ENCODE peak calls at places on chromosomes 4 and X, in nine cellular contexts. X is astrocyte of the spinal cord, B is choroid plexus epithelial cell, H is HCT116, I is WTC11, A is right lobe of liver, T is foreskin fibroblast, N is uterus, M is sigmoid colon. K is an unnamed sample.

GRCh38 chr4:3315566-3315965 is 22.7 kb downstream of the RGS12 start:
- DNase-seq in X (no peak), B (no peak), H (no peak), I (no peak), A (peak; percentile 33), T (no peak), N (no peak), M (no peak), K (no peak)

GRCh38 chr4:28277931-28278330 is 1417.3 kb downstream of the STIM2 start:
- DNase-seq in X (no peak), B (no peak), H (no peak), I (no peak), A (no peak), T (no peak), N (no peak), M (no peak), K (no peak)

GRCh38 chr4:6184169-6184568 is 16.2 kb downstream of the JAKMIP1 start:
- DNase-seq in X (no peak), B (no peak), H (no peak), I (no peak), A (no peak), T (no peak), N (no peak), M (no peak), K (no peak)

GRCh38 chrX:49930046-49930445 is 7.7 kb downstream of the CLCN5 start:
- DNase-seq in X (no peak), B (peak; percentile 60), H (no peak), I (no peak), A (no peak), T (peak; percentile 32), N (no peak), M (no peak), K (peak; percentile 52)

GRCh38 chrX:116238866-116239265 is 68.3 kb downstream of the AGTR2 start:
- DNase-seq in X (no peak), B (no peak), H (no peak), I (no peak), A (no peak), T (no peak), N (no peak), M (no peak), K (no peak)

GRCh38 chr4:36269116-36269515 is 12.3 kb upstream of the DTHD1 start:
- DNase-seq in X (no peak), B (no peak), H (no peak), I (no peak), A (no peak), T (no peak), N (no peak), M (no peak), K (peak; percentile 10)

GRCh38 chr4:8685831-8686230 is 93.3 kb downstream of the CPZ start:
- DNase-seq in X (no peak), B (no peak), H (no peak), I (peak; percentile 2), A (no peak), T (no peak), N (no peak), M (peak; percentile 38), K (no peak)

GRCh38 chr4:91092398-91092955 is 965.3 kb downstream of the CCSER1 start:
- DNase-seq in X (no peak), B (peak; percentile 10), H (no peak), I (no peak), A (no peak), T (no peak), N (no peak), M (no peak), K (no peak)

GRCh38 chrX:10156199-10157031 is at the start of gene CLCN4:
- DNase-seq in X (no peak), B (peak; percentile 56), H (peak; percentile 10), I (peak; percentile 58), A (peak; percentile 86), T (peak; percentile 66), N (peak; percentile 30), M (peak; percentile 65), K (peak; percentile 58)

GRCh38 chr4:80213117-80213815 is 16.0 kb downstream of the PRDM8 start:
- DNase-seq in X (peak; percentile 49), B (peak; percentile 68), H (no peak), I (no peak), A (no peak), T (peak; percentile 78), N (no peak), M (no peak), K (no peak)

GRCh38 chr4:78244691-78245485 is 187.8 kb downstream of the FRAS1 start:
- DNase-seq in X (no peak), B (no peak), H (no peak), I (no peak), A (no peak), T (peak; percentile 59), N (no peak), M (no peak), K (no peak)

GRCh38 chrX:13590914-13591313 is 21.5 kb downstream of the EGFL6 start:
- DNase-seq in X (no peak), B (no peak), H (no peak), I (no peak), A (no peak), T (no peak), N (no peak), M (no peak), K (no peak)

GRCh38 chrX:20361081-20361889 is 94.6 kb upstream of the RPS6KA3 start:
- DNase-seq in X (no peak), B (peak; percentile 72), H (no peak), I (no peak), A (no peak), T (peak; percentile 60), N (no peak), M (no peak), K (peak; percentile 71)

GRCh38 chr4:38782452-38783108 is at the start of gene TLR10:
- DNase-seq in X (peak; percentile 48), B (peak; percentile 73), H (peak; percentile 34), I (peak; percentile 27), A (peak; percentile 63), T (peak; percentile 70), N (no peak), M (no peak), K (peak; percentile 64)

GRCh38 chrX:43644124-43644701 is 11.9 kb upstream of the MAOA start:
- DNase-seq in X (peak; percentile 82), B (peak; percentile 89), H (no peak), I (no peak), A (no peak), T (peak; percentile 80), N (no peak), M (no peak), K (peak; percentile 90)

GRCh38 chr4:1012031-1012739 is 759 bp downstream of the FGFRL1 start:
- DNase-seq in X (peak; percentile 69), B (peak; percentile 36), H (no peak), I (peak; percentile 45), A (peak; percentile 83), T (peak; percentile 52), N (peak; percentile 53), M (peak; percentile 78), K (no peak)

DNA sequence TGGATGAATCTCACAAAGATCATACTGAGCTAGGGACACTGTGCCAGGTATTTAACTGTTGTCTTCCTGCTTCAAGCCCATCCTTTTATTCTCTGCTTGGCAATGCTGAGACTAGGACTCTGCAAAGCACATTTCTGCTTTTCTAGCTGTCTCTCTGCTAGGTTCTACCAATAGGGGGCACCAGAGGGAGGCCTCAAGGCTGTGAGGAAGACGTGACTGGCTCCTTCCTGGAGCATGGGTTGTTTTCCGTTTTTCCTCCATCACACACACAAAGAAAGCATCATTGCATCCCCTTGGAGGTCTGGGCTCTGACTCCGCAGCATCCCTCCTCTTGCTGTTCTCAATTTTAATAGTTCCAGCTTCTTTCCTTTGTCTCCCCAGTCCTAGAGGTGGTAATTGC is 10.9 kb upstream of the DCTD start:
- DNase-seq in X (no peak), B (no peak), H (no peak), I (peak; percentile 48), A (no peak), T (no peak), N (no peak), M (no peak), K (no peak)
- TF ChIP-seq CTCF in X (no peak), B (peak; percentile 55), H (peak; percentile 5), I (peak; percentile 56), A (peak; percentile 10), T (peak; percentile 3), N (no peak), M (no peak), K (peak; percentile 20)

GRCh38 chrX:42519666-42520231 is 258.2 kb downstream of the PPP1R2C start:
- DNase-seq in X (peak; percentile 67), B (peak; percentile 64), H (no peak), I (no peak), A (no peak), T (peak; percentile 74), N (no peak), M (no peak), K (peak; percentile 56)
- TF ChIP-seq CTCF in X (peak; percentile 9), B (peak; percentile 12), H (no peak), I (no peak), A (no peak), T (peak; percentile 13), N (no peak), M (no peak), K (peak; percentile 24)

GRCh38 chrX:155028192-155028591 is 1.5 kb downstream of the FUNDC2 start:
- DNase-seq in X (no peak), B (no peak), H (no peak), I (no peak), A (no peak), T (no peak), N (no peak), M (no peak), K (no peak)
- TF ChIP-seq CTCF in X (no peak), B (no peak), H (no peak), I (no peak), A (no peak), T (no peak), N (no peak), M (no peak), K (no peak)

GRCh38 chrX:30144221-30144620 is 71.1 kb upstream of the MAGEB2 start:
- DNase-seq in X (no peak), B (no peak), H (no peak), I (no peak), A (no peak), T (no peak), N (no peak), M (no peak), K (no peak)

GRCh38 chrX:30144971-30145731 is 70.2 kb upstream of the MAGEB2 start:
- DNase-seq in X (no peak), B (no peak), H (no peak), I (no peak), A (no peak), T (no peak), N (no peak), M (no peak), K (no peak)

GRCh38 chrX:30141966-30142365 is 73.4 kb upstream of the MAGEB2 start:
- DNase-seq in X (peak; percentile 32), B (peak; percentile 74), H (peak; percentile 43), I (peak; percentile 12), A (no peak), T (peak; percentile 7), N (no peak), M (no peak), K (peak; percentile 58)
- TF ChIP-seq CTCF in X (peak; percentile 30), B (peak; percentile 54), H (peak; percentile 36), I (no peak), A (peak; percentile 18), T (no peak), N (no peak), M (no peak), K (peak; percentile 40)

GRCh38 chrX:67614414-67614813 is 70.6 kb downstream of the AR start:
- DNase-seq in X (peak; percentile 68), B (peak; percentile 67), H (no peak), I (no peak), A (no peak), T (peak; percentile 74), N (no peak), M (no peak), K (peak; percentile 70)
- TF ChIP-seq CTCF in X (no peak), B (no peak), H (no peak), I (no peak), A (no peak), T (no peak), N (no peak), M (no peak), K (no peak)

K was measured in fibroblast of pulmonary artery.